ENCODE peak calls at places on chromosomes 7 and 10, in eight cellular contexts. L is cardiac fibroblast; H is NCI-H446; D is transverse colon; K is GM03348; I is choroid plexus epithelial cell; Q is cardiac muscle cell; Y is stimulated activated CD4-positive, alpha-beta T cell treated with anti-CD3 and anti-CD28 coated beads, Interleukin-2, amount 100 ng/mL, for 4 hours. W is an unnamed sample.

GRCh38 chr10:35394934-35395333 is 58.6 kb downstream of the CCNY start:
- DNase-seq in L (no peak), H (no peak), D (no peak), K (no peak), I (no peak), Q (no peak), Y (no peak), W (no peak)

GRCh38 chr10:27673065-27673464 is 72.6 kb downstream of the MKX start:
- DNase-seq in L (no peak), H (no peak), D (no peak), K (no peak), I (no peak), Q (no peak), Y (no peak), W (no peak)

GRCh38 chr10:72567421-72567820 is 58.5 kb downstream of the MICU1 start:
- DNase-seq in L (peak), H (no peak), D (no peak), K (peak), I (peak), Q (peak), Y (no peak), W (peak)

GRCh38 chr7:131861620-131862346 is 305.4 kb upstream of the PODXL start:
- DNase-seq in L (peak), H (no peak), D (no peak), K (peak), I (peak), Q (peak), Y (no peak), W (no peak)

GRCh38 chr7:28658392-28658791 is 246.1 kb downstream of the CREB5 start:
- DNase-seq in L (no peak), H (no peak), D (no peak), K (no peak), I (no peak), Q (no peak), Y (no peak), W (no peak)

GRCh38 chr10:29482591-29483421 is 152.0 kb downstream of the SVIL start:
- DNase-seq in L (peak), H (no peak), D (no peak), K (peak), I (peak), Q (peak), Y (no peak), W (peak)

GRCh38 chr10:83302623-83303022 is 836.7 kb upstream of the GHITM start:
- DNase-seq in L (no peak), H (no peak), D (no peak), K (no peak), I (no peak), Q (no peak), Y (no peak), W (no peak)

GRCh38 chr10:123287594-123288247 is 133.5 kb downstream of the BUB3 start:
- DNase-seq in L (no peak), H (no peak), D (no peak), K (no peak), I (peak), Q (peak), Y (peak), W (no peak)

GRCh38 chr7:30933124-30933893 is 21.7 kb downstream of the AQP1 start:
- DNase-seq in L (no peak), H (no peak), D (no peak), K (peak), I (no peak), Q (no peak), Y (no peak), W (no peak)

GRCh38 chr10:86655596-86655995 is 1.2 kb downstream of the OPN4 start:
- DNase-seq in L (no peak), H (no peak), D (peak), K (no peak), I (no peak), Q (no peak), Y (no peak), W (no peak)

GRCh38 chr10:112244197-112244596 is 39.0 kb upstream of the TECTB start:
- DNase-seq in L (no peak), H (no peak), D (no peak), K (no peak), I (no peak), Q (no peak), Y (no peak), W (no peak)